ENCODE peak calls at places on chromosomes 11 and 22, in nine cellular contexts. One of them, this sample, is unnamed.
A peak's percentile ranks its signal among the peaks of the same experiment; 100 is the strongest.

GRCh38 chr11:3855808-3856491 is 486 bp downstream of the STIM1 start:
- DNase-seq in fibroblast of pulmonary artery: no peak
- DNase-seq in NCI-H345: peak; percentile 29
- DNase-seq in LoVo: peak; percentile 27
- DNase-seq in A549: peak; percentile 49
- DNase-seq in fibroblast of the aortic adventitia: no peak
- DNase-seq in neural crest cell: peak; percentile 14
- DNase-seq in stimulated activated CD4-positive, alpha-beta T cell treated with anti-CD3 and anti-CD28 coated beads, Interleukin-1b, Interleukin-23, amount 100 ng/mL, for 1 hour: no peak
- DNase-seq in fibroblast of lung: peak; percentile 21
- DNase-seq in this sample: peak; percentile 31

GRCh38 chr11:10824888-10825287 is 16.2 kb upstream of the EIF4G2 start:
- DNase-seq in fibroblast of pulmonary artery: no peak
- DNase-seq in NCI-H345: no peak
- DNase-seq in LoVo: no peak
- DNase-seq in A549: no peak
- DNase-seq in fibroblast of the aortic adventitia: no peak
- DNase-seq in neural crest cell: no peak
- DNase-seq in stimulated activated CD4-positive, alpha-beta T cell treated with anti-CD3 and anti-CD28 coated beads, Interleukin-1b, Interleukin-23, amount 100 ng/mL, for 1 hour: no peak
- DNase-seq in fibroblast of lung: no peak
- DNase-seq in this sample: no peak

GRCh38 chr11:85269109-85269508 is 358.0 kb downstream of the DLG2 start:
- DNase-seq in fibroblast of pulmonary artery: no peak
- DNase-seq in NCI-H345: no peak
- DNase-seq in LoVo: no peak
- DNase-seq in A549: no peak
- DNase-seq in fibroblast of the aortic adventitia: no peak
- DNase-seq in neural crest cell: no peak
- DNase-seq in stimulated activated CD4-positive, alpha-beta T cell treated with anti-CD3 and anti-CD28 coated beads, Interleukin-1b, Interleukin-23, amount 100 ng/mL, for 1 hour: no peak
- DNase-seq in fibroblast of lung: peak; percentile 9
- DNase-seq in this sample: no peak

GRCh38 chr11:68683086-68683951 is 1.0 kb upstream of the GAL start:
- DNase-seq in fibroblast of pulmonary artery: no peak
- DNase-seq in NCI-H345: no peak
- DNase-seq in LoVo: no peak
- DNase-seq in A549: no peak
- DNase-seq in fibroblast of the aortic adventitia: no peak
- DNase-seq in neural crest cell: no peak
- DNase-seq in stimulated activated CD4-positive, alpha-beta T cell treated with anti-CD3 and anti-CD28 coated beads, Interleukin-1b, Interleukin-23, amount 100 ng/mL, for 1 hour: no peak
- DNase-seq in fibroblast of lung: no peak
- DNase-seq in this sample: no peak

GRCh38 chr22:18032455-18033101 is 8.2 kb upstream of the MICAL3 start:
- DNase-seq in fibroblast of pulmonary artery: peak; percentile 39
- DNase-seq in NCI-H345: no peak
- DNase-seq in LoVo: peak; percentile 74
- DNase-seq in A549: no peak
- DNase-seq in fibroblast of the aortic adventitia: peak; percentile 79
- DNase-seq in neural crest cell: no peak
- DNase-seq in stimulated activated CD4-positive, alpha-beta T cell treated with anti-CD3 and anti-CD28 coated beads, Interleukin-1b, Interleukin-23, amount 100 ng/mL, for 1 hour: no peak
- DNase-seq in fibroblast of lung: peak; percentile 89
- DNase-seq in this sample: peak; percentile 22

GRCh38 chr22:46390105-46390651 is 54.7 kb downstream of the TRMU start:
- DNase-seq in fibroblast of pulmonary artery: no peak
- DNase-seq in NCI-H345: no peak
- DNase-seq in LoVo: no peak
- DNase-seq in A549: no peak
- DNase-seq in fibroblast of the aortic adventitia: no peak
- DNase-seq in neural crest cell: no peak
- DNase-seq in stimulated activated CD4-positive, alpha-beta T cell treated with anti-CD3 and anti-CD28 coated beads, Interleukin-1b, Interleukin-23, amount 100 ng/mL, for 1 hour: no peak
- DNase-seq in fibroblast of lung: no peak
- DNase-seq in this sample: no peak

GRCh38 chr11:110433393-110434333 is 3.9 kb downstream of the FDX1 start:
- DNase-seq in fibroblast of pulmonary artery: peak; percentile 52
- DNase-seq in NCI-H345: peak; percentile 16
- DNase-seq in LoVo: peak; percentile 44
- DNase-seq in A549: no peak
- DNase-seq in fibroblast of the aortic adventitia: peak; percentile 64
- DNase-seq in neural crest cell: no peak
- DNase-seq in stimulated activated CD4-positive, alpha-beta T cell treated with anti-CD3 and anti-CD28 coated beads, Interleukin-1b, Interleukin-23, amount 100 ng/mL, for 1 hour: no peak
- DNase-seq in fibroblast of lung: peak; percentile 19
- DNase-seq in this sample: no peak

GRCh38 chr11:94910281-94910680 is 63.1 kb downstream of the CWC15 start:
- DNase-seq in fibroblast of pulmonary artery: peak; percentile 30
- DNase-seq in NCI-H345: no peak
- DNase-seq in LoVo: no peak
- DNase-seq in A549: no peak
- DNase-seq in fibroblast of the aortic adventitia: peak; percentile 27
- DNase-seq in neural crest cell: no peak
- DNase-seq in stimulated activated CD4-positive, alpha-beta T cell treated with anti-CD3 and anti-CD28 coated beads, Interleukin-1b, Interleukin-23, amount 100 ng/mL, for 1 hour: no peak
- DNase-seq in fibroblast of lung: peak; percentile 56
- DNase-seq in this sample: no peak

GRCh38 chr22:41288245-41288946 is 2.4 kb upstream of the RANGAP1 start:
- DNase-seq in fibroblast of pulmonary artery: peak; percentile 71
- DNase-seq in NCI-H345: peak; percentile 27
- DNase-seq in LoVo: peak; percentile 85
- DNase-seq in A549: peak; percentile 71
- DNase-seq in fibroblast of the aortic adventitia: peak; percentile 82
- DNase-seq in neural crest cell: no peak
- DNase-seq in stimulated activated CD4-positive, alpha-beta T cell treated with anti-CD3 and anti-CD28 coated beads, Interleukin-1b, Interleukin-23, amount 100 ng/mL, for 1 hour: no peak
- DNase-seq in fibroblast of lung: peak; percentile 84
- DNase-seq in this sample: peak; percentile 60

GRCh38 chr11:109076870-109077269 is 345.1 kb upstream of the C11orf87 start:
- DNase-seq in fibroblast of pulmonary artery: peak; percentile 7
- DNase-seq in NCI-H345: no peak
- DNase-seq in LoVo: no peak
- DNase-seq in A549: no peak
- DNase-seq in fibroblast of the aortic adventitia: peak; percentile 16
- DNase-seq in neural crest cell: no peak
- DNase-seq in stimulated activated CD4-positive, alpha-beta T cell treated with anti-CD3 and anti-CD28 coated beads, Interleukin-1b, Interleukin-23, amount 100 ng/mL, for 1 hour: no peak
- DNase-seq in fibroblast of lung: no peak
- DNase-seq in this sample: peak; percentile 48

GRCh38 chr11:45856044-45856468 is 8.8 kb downstream of the CRY2 start:
- DNase-seq in fibroblast of pulmonary artery: no peak
- DNase-seq in NCI-H345: no peak
- DNase-seq in LoVo: no peak
- DNase-seq in A549: no peak
- DNase-seq in fibroblast of the aortic adventitia: peak; percentile 87
- DNase-seq in neural crest cell: no peak
- DNase-seq in stimulated activated CD4-positive, alpha-beta T cell treated with anti-CD3 and anti-CD28 coated beads, Interleukin-1b, Interleukin-23, amount 100 ng/mL, for 1 hour: no peak
- DNase-seq in fibroblast of lung: peak; percentile 85
- DNase-seq in this sample: peak; percentile 70

GRCh38 chr11:78370406-78371172 is 47.0 kb downstream of the GAB2 start:
- DNase-seq in fibroblast of pulmonary artery: peak; percentile 25
- DNase-seq in NCI-H345: no peak
- DNase-seq in LoVo: no peak
- DNase-seq in A549: no peak
- DNase-seq in fibroblast of the aortic adventitia: peak; percentile 80
- DNase-seq in neural crest cell: no peak
- DNase-seq in stimulated activated CD4-positive, alpha-beta T cell treated with anti-CD3 and anti-CD28 coated beads, Interleukin-1b, Interleukin-23, amount 100 ng/mL, for 1 hour: no peak
- DNase-seq in fibroblast of lung: no peak
- DNase-seq in this sample: no peak

GRCh38 chr11:64742087-64742939 is 1.6 kb downstream of the RASGRP2 start:
- DNase-seq in fibroblast of pulmonary artery: no peak
- DNase-seq in NCI-H345: no peak
- DNase-seq in LoVo: no peak
- DNase-seq in A549: no peak
- DNase-seq in fibroblast of the aortic adventitia: no peak
- DNase-seq in neural crest cell: no peak
- DNase-seq in stimulated activated CD4-positive, alpha-beta T cell treated with anti-CD3 and anti-CD28 coated beads, Interleukin-1b, Interleukin-23, amount 100 ng/mL, for 1 hour: no peak
- DNase-seq in fibroblast of lung: no peak
- DNase-seq in this sample: no peak

GRCh38 chr11:33777906-33778305 is 3.6 kb upstream of the FBXO3 start:
- DNase-seq in fibroblast of pulmonary artery: no peak
- DNase-seq in NCI-H345: no peak
- DNase-seq in LoVo: no peak
- DNase-seq in A549: no peak
- DNase-seq in fibroblast of the aortic adventitia: no peak
- DNase-seq in neural crest cell: no peak
- DNase-seq in stimulated activated CD4-positive, alpha-beta T cell treated with anti-CD3 and anti-CD28 coated beads, Interleukin-1b, Interleukin-23, amount 100 ng/mL, for 1 hour: no peak
- DNase-seq in fibroblast of lung: no peak
- DNase-seq in this sample: no peak

GRCh38 chr22:37173709-37174108 is 14.3 kb downstream of the C1QTNF6 start:
- DNase-seq in fibroblast of pulmonary artery: peak; percentile 77
- DNase-seq in NCI-H345: no peak
- DNase-seq in LoVo: no peak
- DNase-seq in A549: no peak
- DNase-seq in fibroblast of the aortic adventitia: peak; percentile 87
- DNase-seq in neural crest cell: no peak
- DNase-seq in stimulated activated CD4-positive, alpha-beta T cell treated with anti-CD3 and anti-CD28 coated beads, Interleukin-1b, Interleukin-23, amount 100 ng/mL, for 1 hour: no peak
- DNase-seq in fibroblast of lung: no peak
- DNase-seq in this sample: peak; percentile 88

GRCh38 chr11:61071208-61071681 is 31.0 kb upstream of the CD5 start:
- DNase-seq in fibroblast of pulmonary artery: no peak
- DNase-seq in NCI-H345: no peak
- DNase-seq in LoVo: no peak
- DNase-seq in A549: no peak
- DNase-seq in fibroblast of the aortic adventitia: no peak
- DNase-seq in neural crest cell: no peak
- DNase-seq in stimulated activated CD4-positive, alpha-beta T cell treated with anti-CD3 and anti-CD28 coated beads, Interleukin-1b, Interleukin-23, amount 100 ng/mL, for 1 hour: no peak
- DNase-seq in fibroblast of lung: no peak
- DNase-seq in this sample: no peak

GRCh38 chr11:72579816-72580647 is 94.2 kb downstream of the PDE2A start:
- DNase-seq in fibroblast of pulmonary artery: no peak
- DNase-seq in NCI-H345: no peak
- DNase-seq in LoVo: no peak
- DNase-seq in A549: no peak
- DNase-seq in fibroblast of the aortic adventitia: no peak
- DNase-seq in neural crest cell: no peak
- DNase-seq in stimulated activated CD4-positive, alpha-beta T cell treated with anti-CD3 and anti-CD28 coated beads, Interleukin-1b, Interleukin-23, amount 100 ng/mL, for 1 hour: no peak
- DNase-seq in fibroblast of lung: no peak
- DNase-seq in this sample: no peak

GRCh38 chr22:45468872-45469572 is 33.7 kb upstream of the FBLN1 start:
- DNase-seq in fibroblast of pulmonary artery: peak; percentile 19
- DNase-seq in NCI-H345: no peak
- DNase-seq in LoVo: no peak
- DNase-seq in A549: no peak
- DNase-seq in fibroblast of the aortic adventitia: peak; percentile 83
- DNase-seq in neural crest cell: no peak
- DNase-seq in stimulated activated CD4-positive, alpha-beta T cell treated with anti-CD3 and anti-CD28 coated beads, Interleukin-1b, Interleukin-23, amount 100 ng/mL, for 1 hour: no peak
- DNase-seq in fibroblast of lung: peak; percentile 77
- DNase-seq in this sample: peak; percentile 86

GRCh38 chr11:12287374-12288211 is 89.8 kb upstream of the PARVA start:
- DNase-seq in fibroblast of pulmonary artery: peak; percentile 97
- DNase-seq in NCI-H345: no peak
- DNase-seq in LoVo: peak; percentile 36
- DNase-seq in A549: peak; percentile 97
- DNase-seq in fibroblast of the aortic adventitia: peak; percentile 99
- DNase-seq in neural crest cell: peak; percentile 38
- DNase-seq in stimulated activated CD4-positive, alpha-beta T cell treated with anti-CD3 and anti-CD28 coated beads, Interleukin-1b, Interleukin-23, amount 100 ng/mL, for 1 hour: no peak
- DNase-seq in fibroblast of lung: peak; percentile 99
- DNase-seq in this sample: peak; percentile 91

GRCh38 chr11:121777056-121777455 is 324.3 kb upstream of the SORL1-AS1 start:
- DNase-seq in fibroblast of pulmonary artery: no peak
- DNase-seq in NCI-H345: no peak
- DNase-seq in LoVo: no peak
- DNase-seq in A549: no peak
- DNase-seq in fibroblast of the aortic adventitia: peak; percentile 46
- DNase-seq in neural crest cell: no peak
- DNase-seq in stimulated activated CD4-positive, alpha-beta T cell treated with anti-CD3 and anti-CD28 coated beads, Interleukin-1b, Interleukin-23, amount 100 ng/mL, for 1 hour: no peak
- DNase-seq in fibroblast of lung: peak; percentile 36
- DNase-seq in this sample: no peak

GRCh38 chr11:129117595-129118350 is 74.4 kb downstream of the ARHGAP32 start:
- DNase-seq in fibroblast of pulmonary artery: peak; percentile 86
- DNase-seq in NCI-H345: peak; percentile 50
- DNase-seq in LoVo: peak; percentile 73
- DNase-seq in A549: peak; percentile 15
- DNase-seq in fibroblast of the aortic adventitia: peak; percentile 87
- DNase-seq in neural crest cell: peak; percentile 49
- DNase-seq in stimulated activated CD4-positive, alpha-beta T cell treated with anti-CD3 and anti-CD28 coated beads, Interleukin-1b, Interleukin-23, amount 100 ng/mL, for 1 hour: peak; percentile 16
- DNase-seq in fibroblast of lung: peak; percentile 67
- DNase-seq in this sample: peak; percentile 59

GRCh38 chr11:56705784-56706396 is 7.0 kb downstream of the OR9G1 start:
- DNase-seq in fibroblast of pulmonary artery: no peak
- DNase-seq in NCI-H345: no peak
- DNase-seq in LoVo: no peak
- DNase-seq in A549: no peak
- DNase-seq in fibroblast of the aortic adventitia: no peak
- DNase-seq in neural crest cell: no peak
- DNase-seq in stimulated activated CD4-positive, alpha-beta T cell treated with anti-CD3 and anti-CD28 coated beads, Interleukin-1b, Interleukin-23, amount 100 ng/mL, for 1 hour: no peak
- DNase-seq in fibroblast of lung: no peak
- DNase-seq in this sample: no peak

GRCh38 chr22:20017622-20017958 is 967 bp upstream of the ARVCF start:
- DNase-seq in fibroblast of pulmonary artery: no peak
- DNase-seq in NCI-H345: no peak
- DNase-seq in LoVo: no peak
- DNase-seq in A549: no peak
- DNase-seq in fibroblast of the aortic adventitia: no peak
- DNase-seq in neural crest cell: no peak
- DNase-seq in stimulated activated CD4-positive, alpha-beta T cell treated with anti-CD3 and anti-CD28 coated beads, Interleukin-1b, Interleukin-23, amount 100 ng/mL, for 1 hour: no peak
- DNase-seq in fibroblast of lung: no peak
- DNase-seq in this sample: no peak

GRCh38 chr22:39215430-39216142 is 29.2 kb downstream of the PDGFB start:
- DNase-seq in fibroblast of pulmonary artery: no peak
- DNase-seq in NCI-H345: no peak
- DNase-seq in LoVo: no peak
- DNase-seq in A549: peak; percentile 36
- DNase-seq in fibroblast of the aortic adventitia: no peak
- DNase-seq in neural crest cell: no peak
- DNase-seq in stimulated activated CD4-positive, alpha-beta T cell treated with anti-CD3 and anti-CD28 coated beads, Interleukin-1b, Interleukin-23, amount 100 ng/mL, for 1 hour: no peak
- DNase-seq in fibroblast of lung: no peak
- DNase-seq in this sample: no peak

GRCh38 chr11:45259607-45260006 is 26.5 kb downstream of the SYT13 start:
- DNase-seq in fibroblast of pulmonary artery: no peak
- DNase-seq in NCI-H345: no peak
- DNase-seq in LoVo: peak; percentile 80
- DNase-seq in A549: peak; percentile 31
- DNase-seq in fibroblast of the aortic adventitia: peak; percentile 32
- DNase-seq in neural crest cell: no peak
- DNase-seq in stimulated activated CD4-positive, alpha-beta T cell treated with anti-CD3 and anti-CD28 coated beads, Interleukin-1b, Interleukin-23, amount 100 ng/mL, for 1 hour: no peak
- DNase-seq in fibroblast of lung: peak; percentile 67
- DNase-seq in this sample: no peak

GRCh38 chr22:27662359-27663030 is 139.1 kb downstream of the MN1 start:
- DNase-seq in fibroblast of pulmonary artery: peak; percentile 61
- DNase-seq in NCI-H345: no peak
- DNase-seq in LoVo: no peak
- DNase-seq in A549: no peak
- DNase-seq in fibroblast of the aortic adventitia: peak; percentile 66
- DNase-seq in neural crest cell: no peak
- DNase-seq in stimulated activated CD4-positive, alpha-beta T cell treated with anti-CD3 and anti-CD28 coated beads, Interleukin-1b, Interleukin-23, amount 100 ng/mL, for 1 hour: no peak
- DNase-seq in fibroblast of lung: no peak
- DNase-seq in this sample: no peak

GRCh38 chr11:19474954-19475811 is 234.4 kb upstream of the E2F8 start:
- DNase-seq in fibroblast of pulmonary artery: no peak
- DNase-seq in NCI-H345: peak; percentile 95
- DNase-seq in LoVo: no peak
- DNase-seq in A549: no peak
- DNase-seq in fibroblast of the aortic adventitia: no peak
- DNase-seq in neural crest cell: no peak
- DNase-seq in stimulated activated CD4-positive, alpha-beta T cell treated with anti-CD3 and anti-CD28 coated beads, Interleukin-1b, Interleukin-23, amount 100 ng/mL, for 1 hour: no peak
- DNase-seq in fibroblast of lung: no peak
- DNase-seq in this sample: no peak

GRCh38 chr11:66144000-66144678 is 74.1 kb downstream of the PACS1 start:
- DNase-seq in fibroblast of pulmonary artery: no peak
- DNase-seq in NCI-H345: no peak
- DNase-seq in LoVo: no peak
- DNase-seq in A549: no peak
- DNase-seq in fibroblast of the aortic adventitia: no peak
- DNase-seq in neural crest cell: no peak
- DNase-seq in stimulated activated CD4-positive, alpha-beta T cell treated with anti-CD3 and anti-CD28 coated beads, Interleukin-1b, Interleukin-23, amount 100 ng/mL, for 1 hour: no peak
- DNase-seq in fibroblast of lung: no peak
- DNase-seq in this sample: no peak

GRCh38 chr11:94576306-94576705 is 9.1 kb downstream of the PIWIL4 start:
- DNase-seq in fibroblast of pulmonary artery: no peak
- DNase-seq in NCI-H345: no peak
- DNase-seq in LoVo: no peak
- DNase-seq in A549: no peak
- DNase-seq in fibroblast of the aortic adventitia: no peak
- DNase-seq in neural crest cell: no peak
- DNase-seq in stimulated activated CD4-positive, alpha-beta T cell treated with anti-CD3 and anti-CD28 coated beads, Interleukin-1b, Interleukin-23, amount 100 ng/mL, for 1 hour: no peak
- DNase-seq in fibroblast of lung: no peak
- DNase-seq in this sample: no peak

GRCh38 chr11:108824601-108825000 is 159.7 kb downstream of the DDX10 start:
- DNase-seq in fibroblast of pulmonary artery: peak; percentile 36
- DNase-seq in NCI-H345: no peak
- DNase-seq in LoVo: no peak
- DNase-seq in A549: no peak
- DNase-seq in fibroblast of the aortic adventitia: no peak
- DNase-seq in neural crest cell: no peak
- DNase-seq in stimulated activated CD4-positive, alpha-beta T cell treated with anti-CD3 and anti-CD28 coated beads, Interleukin-1b, Interleukin-23, amount 100 ng/mL, for 1 hour: no peak
- DNase-seq in fibroblast of lung: no peak
- DNase-seq in this sample: no peak

GRCh38 chr11:59186130-59186594 is 14.2 kb downstream of the DTX4 start:
- DNase-seq in fibroblast of pulmonary artery: peak; percentile 23
- DNase-seq in NCI-H345: no peak
- DNase-seq in LoVo: peak; percentile 88
- DNase-seq in A549: peak; percentile 41
- DNase-seq in fibroblast of the aortic adventitia: no peak
- DNase-seq in neural crest cell: peak; percentile 62
- DNase-seq in stimulated activated CD4-positive, alpha-beta T cell treated with anti-CD3 and anti-CD28 coated beads, Interleukin-1b, Interleukin-23, amount 100 ng/mL, for 1 hour: no peak
- DNase-seq in fibroblast of lung: no peak
- DNase-seq in this sample: no peak